ENCODE peak calls at places on chromosomes 4 and X, in five cellular contexts. V, E, J, B and R are unnamed samples.

GRCh38 chr4:102586644-102587021 is 85.5 kb downstream of the NFKB1 start:
- DNase-seq in J (peak), B (no peak), E (no peak), V (no peak), R (no peak)

GRCh38 chr4:158484173-158484885 is 37.4 kb upstream of the RXFP1 start:
- DNase-seq in E (no peak), V (no peak), J (no peak), B (no peak), R (no peak)

GRCh38 chr4:81482344-81482743 is 10.6 kb upstream of the RASGEF1B start:
- DNase-seq in E (no peak), B (no peak), J (no peak), V (no peak), R (no peak)

GRCh38 chr4:149701733-149702132 is 113.9 kb downstream of the IQCM start:
- DNase-seq in J (no peak), V (no peak), E (no peak), B (no peak), R (no peak)

GRCh38 chrX:103309860-103310591 is 764 bp downstream of the BEX2 start:
- DNase-seq in B (no peak), J (no peak), V (no peak), E (no peak), R (no peak)

GRCh38 chr4:121256346-121256745 is 92.2 kb upstream of the TNIP3 start:
- DNase-seq in E (no peak), B (no peak), J (peak), V (no peak), R (peak)

GRCh38 chrX:102745513-102746133 is 25.1 kb downstream of the GPRASP3 start:
- DNase-seq in V (no peak), B (no peak), J (no peak), E (peak), R (no peak)

GRCh38 chr4:116942315-116942714 is 143.1 kb downstream of the TRAM1L1 start:
- DNase-seq in B (no peak), E (no peak), V (no peak), J (no peak), R (no peak)

GRCh38 chrX:101931104-101931493 is 728 bp downstream of the ZMAT1 start:
- DNase-seq in B (no peak), E (no peak), J (no peak), V (no peak), R (no peak)

GRCh38 chrX:38175140-38175539 is 45.5 kb downstream of the SRPX start:
- DNase-seq in V (peak), E (peak), B (peak), J (peak), R (peak)

GRCh38 chrX:19578956-19579355 is 63.6 kb upstream of the MAP3K15 start:
- DNase-seq in J (no peak), V (no peak), B (no peak), E (no peak), R (no peak)

GRCh38 chr4:100188829-100189228 is 1.4 kb downstream of the DDIT4L start:
- DNase-seq in V (no peak), J (no peak), B (no peak), E (no peak), R (no peak)

GRCh38 chr4:74394476-74395136 is 29.7 kb downstream of the EREG start:
- DNase-seq in V (peak), E (no peak), B (no peak), J (no peak), R (peak)

GRCh38 chr4:4680758-4681157 is 138.9 kb upstream of the STX18 start:
- DNase-seq in V (no peak), E (no peak), J (no peak), B (peak), R (no peak)

GRCh38 chr4:4492161-4492847 is 49.5 kb downstream of the STX18 start:
- DNase-seq in J (peak), V (no peak), B (no peak), E (no peak), R (no peak)

GRCh38 chr4:84965558-84966381 is 720 bp downstream of the WDFY3 start:
- DNase-seq in B (peak), V (peak), J (no peak), E (no peak), R (no peak)

GRCh38 chr4:8082517-8083055 is 76.0 kb downstream of the ABLIM2 start:
- DNase-seq in B (no peak), E (no peak), V (no peak), J (no peak), R (no peak)

GRCh38 chr4:39565925-39566630 is 38.8 kb upstream of the UGDH start:
- DNase-seq in J (no peak), E (no peak), V (no peak), B (no peak), R (no peak)

GRCh38 chrX:134753185-134754008 is 95.1 kb upstream of the PLAC1 start:
- DNase-seq in V (no peak), E (no peak), J (no peak), B (peak), R (no peak)

GRCh38 chr4:47536956-47537355 is 51.9 kb downstream of the ATP10D start:
- DNase-seq in J (no peak), E (no peak), V (no peak), B (no peak), R (no peak)

GRCh38 chr4:7955393-7955792 is 15.7 kb upstream of the AFAP1 start:
- DNase-seq in E (no peak), J (no peak), V (no peak), B (no peak), R (no peak)

GRCh38 chrX:68945081-68945602 is 116.3 kb downstream of the EFNB1 start:
- DNase-seq in B (no peak), E (no peak), J (no peak), V (no peak), R (no peak)

GRCh38 chrX:23822397-23822796 is 39.4 kb downstream of the SAT1 start:
- DNase-seq in J (no peak), E (no peak), B (peak), V (no peak), R (no peak)

GRCh38 chr4:176780995-176781738 is 11.6 kb downstream of the VEGFC start:
- DNase-seq in J (no peak), V (no peak), B (no peak), E (no peak), R (no peak)

GRCh38 chr4:112766422-112766821 is 129.5 kb downstream of the LARP7 start:
- DNase-seq in E (no peak), V (no peak), B (no peak), J (no peak), R (no peak)

GRCh38 chr4:74365761-74366160 is 816 bp downstream of the EREG start:
- DNase-seq in E (no peak), J (no peak), V (no peak), B (no peak), R (no peak)

GRCh38 chr4:23422878-23423277 is 467.0 kb downstream of the PPARGC1A start:
- DNase-seq in B (no peak), J (no peak), V (no peak), E (no peak), R (no peak)

GRCh38 chrX:125998432-125998831 is 167.7 kb downstream of the DCAF12L2 start:
- DNase-seq in B (no peak), J (no peak), E (no peak), V (no peak), R (no peak)

GRCh38 chrX:149830192-149830873 is 48.6 kb downstream of the MAGEA9 start:
- DNase-seq in J (peak), E (no peak), V (no peak), B (no peak), R (no peak)

GRCh38 chr4:36322921-36323354 is 41.5 kb downstream of the DTHD1 start:
- DNase-seq in V (no peak), J (peak), E (no peak), B (no peak), R (no peak)

GRCh38 chr4:4575284-4576211 is 33.7 kb upstream of the STX18 start:
- DNase-seq in J (peak), E (peak), V (peak), B (no peak), R (peak)

GRCh38 chr4:123244233-123244632 is 152.4 kb upstream of the SPRY1 start:
- DNase-seq in J (no peak), B (no peak), E (no peak), V (no peak), R (no peak)

GRCh38 chr4:76270776-76271175 is 19.3 kb downstream of the FAM47E start:
- DNase-seq in E (no peak), J (no peak), B (no peak), V (no peak), R (no peak)

GRCh38 chr4:76265631-76266218 is 14.2 kb downstream of the FAM47E start:
- DNase-seq in E (no peak), B (peak), J (no peak), V (no peak), R (no peak)

GRCh38 chr4:76266627-76267026 is 15.1 kb downstream of the FAM47E start:
- DNase-seq in B (no peak), J (no peak), V (no peak), E (no peak), R (no peak)

GRCh38 chr4:76271248-76271647 is 19.7 kb downstream of the FAM47E start:
- DNase-seq in J (no peak), V (no peak), B (no peak), E (no peak), R (no peak)

DNA sequence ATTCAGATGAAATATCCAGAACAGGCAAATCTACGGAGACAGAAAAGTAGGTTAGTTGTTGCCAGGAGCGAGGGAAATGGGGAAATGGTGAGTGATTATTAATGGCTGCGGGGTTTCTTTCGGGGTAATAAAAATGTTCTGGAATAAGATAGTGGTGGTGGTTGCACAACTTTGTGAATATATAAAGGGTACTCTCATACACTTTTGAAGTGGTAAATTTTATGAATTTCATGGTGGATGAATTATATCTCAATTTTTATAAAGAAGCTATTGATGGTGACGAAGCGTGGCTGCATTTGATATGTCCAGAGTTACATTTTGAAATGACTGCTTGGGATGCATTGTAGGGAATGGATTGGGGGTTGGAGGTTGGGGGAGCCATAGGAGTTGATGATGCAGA is 16.3 kb downstream of the FAM47E start:
- DNase-seq in J (no peak), E (no peak), V (no peak), B (no peak), R (no peak)
- TF ChIP-seq RAD21 in J (no peak), E (no peak), V (no peak), B (no peak), R (no peak)

GRCh38 chr4:92299152-92299551 is 4.6 kb upstream of the GRID2 start:
- DNase-seq in B (no peak), E (no peak), V (no peak), J (no peak), R (no peak)
- TF ChIP-seq ZNF274 in B (no peak), E (no peak), V (no peak), J (no peak), R (no peak)

GRCh38 chrX:39176105-39176504 is 374.8 kb downstream of the MID1IP1 start:
- DNase-seq in V (no peak), B (no peak), J (no peak), E (no peak), R (no peak)
- TF ChIP-seq RAD21 in V (no peak), B (no peak), J (no peak), E (no peak), R (no peak)

DNA sequence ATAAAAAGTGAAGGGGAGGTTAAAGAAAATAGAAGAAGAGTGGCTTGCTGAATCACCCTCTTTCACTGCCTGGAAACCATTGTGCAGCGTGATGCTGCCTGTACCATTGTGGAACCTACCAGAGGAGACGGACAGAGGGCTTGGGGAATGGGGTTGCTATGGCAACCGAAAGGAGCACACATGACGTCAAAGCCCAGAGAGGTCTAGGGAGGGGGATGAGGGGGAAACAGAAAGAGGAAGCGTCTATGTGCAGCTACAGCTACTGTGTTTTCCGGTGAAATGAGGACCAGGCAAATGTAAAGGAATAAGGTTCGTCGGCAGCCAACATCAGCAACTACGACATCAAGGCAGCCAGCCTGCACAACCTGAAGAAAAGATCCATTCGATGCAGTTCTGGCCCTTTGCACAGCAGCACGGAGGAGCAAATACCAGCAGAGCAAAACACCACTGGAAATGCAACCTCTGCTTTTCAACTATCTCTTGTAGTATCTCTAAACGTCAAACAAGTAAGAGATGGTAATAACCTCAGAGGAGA is at the start of gene MAPK10:
- DNase-seq in E (peak), B (no peak), V (no peak), J (peak), R (no peak)
- TF ChIP-seq ZNF274 in E (no peak), B (no peak), V (no peak), J (no peak), R (no peak)

GRCh38 chr4:113979973-113980615 is 647 bp upstream of the ARSJ start:
- DNase-seq in B (no peak), V (no peak), J (no peak), E (peak), R (no peak)
- TF ChIP-seq RAD21 in B (no peak), V (no peak), J (no peak), E (no peak), R (no peak)